ENCODE peak calls at places on chromosome 9, in seven cellular contexts. U is endodermal cell, Y is astrocyte of the spinal cord, T is transverse colon, F is brain microvascular endothelial cell, K is lower lobe of right lung, E is fibroblast of lung. B is an unnamed sample.

GRCh38 chr9:38103340-38103739 is 34.3 kb upstream of the SHB start:
- DNase-seq in U (no peak), Y (no peak), T (no peak), F (no peak), K (no peak), E (no peak), B (no peak)

GRCh38 chr9:30943446-30944232 is 1440.8 kb upstream of the ACO1 start:
- DNase-seq in U (no peak), Y (no peak), T (no peak), F (no peak), K (peak), E (no peak), B (no peak)

GRCh38 chr9:98850851-98851729 is 43.6 kb downstream of the GALNT12 start:
- DNase-seq in U (peak), Y (no peak), T (no peak), F (no peak), K (no peak), E (no peak), B (no peak)

GRCh38 chr9:70411141-70411929 is 3.1 kb downstream of the KLF9 start:
- DNase-seq in U (no peak), Y (peak), T (peak), F (peak), K (peak), E (peak), B (peak)

GRCh38 chr9:91222457-91222856 is 139.3 kb downstream of the AUH start:
- DNase-seq in U (no peak), Y (no peak), T (no peak), F (no peak), K (no peak), E (no peak), B (no peak)

GRCh38 chr9:70773579-70773978 is 347.8 kb downstream of the TRPM3 start:
- DNase-seq in U (no peak), Y (no peak), T (no peak), F (no peak), K (no peak), E (no peak), B (no peak)

GRCh38 chr9:27227192-27227591 is 69.8 kb downstream of the EQTN start:
- DNase-seq in U (no peak), Y (no peak), T (no peak), F (peak), K (no peak), E (no peak), B (no peak)

GRCh38 chr9:18707489-18708210 is 233.7 kb downstream of the ADAMTSL1 start:
- DNase-seq in U (no peak), Y (no peak), T (no peak), F (no peak), K (no peak), E (no peak), B (no peak)

GRCh38 chr9:89359018-89359417 is 40.7 kb downstream of the SECISBP2 start:
- DNase-seq in U (no peak), Y (peak), T (no peak), F (no peak), K (no peak), E (peak), B (no peak)

GRCh38 chr9:27542519-27542918 is 12.9 kb upstream of the MOB3B start:
- DNase-seq in U (no peak), Y (no peak), T (no peak), F (no peak), K (no peak), E (peak), B (no peak)

GRCh38 chr9:385818-386398 is 171.2 kb downstream of the DOCK8 start:
- DNase-seq in U (peak), Y (peak), T (peak), F (peak), K (no peak), E (peak), B (no peak)

GRCh38 chr9:135067091-135067710 is 20.3 kb upstream of the OLFM1 start:
- DNase-seq in U (peak), Y (no peak), T (no peak), F (no peak), K (peak), E (no peak), B (no peak)

GRCh38 chr9:110112792-110113191 is 95.2 kb downstream of the C9orf152 start:
- DNase-seq in U (no peak), Y (no peak), T (no peak), F (no peak), K (no peak), E (no peak), B (no peak)

GRCh38 chr9:88046542-88046941 is 72.2 kb upstream of the CDK20 start:
- DNase-seq in U (no peak), Y (no peak), T (no peak), F (no peak), K (no peak), E (no peak), B (no peak)

GRCh38 chr9:133783331-133783731 is 45.2 kb upstream of the SARDH start:
- DNase-seq in U (peak), Y (no peak), T (no peak), F (no peak), K (no peak), E (no peak), B (no peak)

GRCh38 chr9:93467062-93467416 is 13.7 kb upstream of the FAM120AOS start:
- DNase-seq in U (no peak), Y (no peak), T (no peak), F (no peak), K (no peak), E (peak), B (no peak)
- H3K4me3 ChIP-seq in U (no peak), Y (no peak), T (no peak), F (no peak), K (no peak), E (no peak), B (no peak)

DNA sequence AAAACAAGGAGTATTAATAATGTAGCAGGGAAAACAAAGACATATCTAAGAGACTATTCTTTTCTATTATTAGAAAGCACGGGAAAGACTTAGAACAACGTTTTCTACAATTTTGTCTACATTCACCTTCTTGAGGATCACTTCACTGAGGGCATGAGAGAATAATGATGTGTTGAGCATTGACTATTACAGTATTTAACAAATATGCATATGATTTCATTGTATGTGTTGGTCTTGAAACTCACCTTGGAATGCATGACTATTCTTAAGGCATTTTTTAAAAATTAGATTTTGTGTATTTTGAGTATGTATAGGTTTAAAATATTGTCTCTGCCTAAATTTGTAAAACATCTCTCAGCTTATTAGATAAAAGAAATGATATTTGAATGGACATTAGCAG is 1.2 kb downstream of the FSD1L start:
- DNase-seq in U (no peak), Y (peak), T (no peak), F (no peak), K (no peak), E (peak), B (no peak)
- H3K4me3 ChIP-seq in U (peak), Y (peak), T (peak), F (peak), K (peak), E (peak), B (peak)

GRCh38 chr9:23826120-23826629 is at the start of gene ELAVL2:
- DNase-seq in U (peak), Y (peak), T (peak), F (peak), K (peak), E (peak), B (peak)
- H3K4me3 ChIP-seq in U (peak), Y (peak), T (peak), F (peak), K (peak), E (peak), B (peak)

GRCh38 chr9:34522971-34523797 is at the start of gene ENHO:
- DNase-seq in U (peak), Y (peak), T (peak), F (peak), K (peak), E (peak), B (peak)
- H3K4me3 ChIP-seq in U (peak), Y (peak), T (peak), F (peak), K (peak), E (no peak), B (peak)

GRCh38 chr9:137295313-137296213 is 6.5 kb downstream of the NRARP start:
- DNase-seq in U (peak), Y (no peak), T (peak), F (no peak), K (no peak), E (no peak), B (no peak)
- H3K4me3 ChIP-seq in U (no peak), Y (no peak), T (peak), F (peak), K (peak), E (no peak), B (no peak)

GRCh38 chr9:108639736-108640135 is 216.1 kb downstream of the ACTL7B start:
- DNase-seq in U (no peak), Y (no peak), T (no peak), F (no peak), K (no peak), E (no peak), B (no peak)
- H3K4me3 ChIP-seq in U (no peak), Y (no peak), T (no peak), F (no peak), K (no peak), E (no peak), B (no peak)

DNA sequence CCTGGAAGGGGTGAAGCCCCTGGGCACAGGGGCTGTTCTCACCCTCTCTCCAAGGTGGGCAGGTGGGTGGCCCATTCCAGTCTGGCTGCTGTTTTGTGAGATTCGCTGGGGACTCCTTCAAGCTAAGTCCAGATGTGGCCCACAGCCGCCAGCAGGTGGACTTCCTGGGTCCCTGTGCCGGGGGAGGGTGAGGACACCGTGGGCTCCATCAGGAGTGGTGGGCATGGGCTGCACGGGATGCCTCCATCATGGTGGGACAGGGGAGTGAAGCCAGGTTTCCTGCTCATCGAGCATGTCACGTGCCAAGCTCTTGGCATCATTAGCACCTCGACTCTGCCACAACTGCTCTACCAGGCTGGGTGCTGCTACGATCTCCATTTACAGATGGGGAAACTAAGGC is 1.8 kb downstream of the NCS1 start:
- DNase-seq in U (no peak), Y (no peak), T (no peak), F (no peak), K (no peak), E (no peak), B (no peak)
- H3K4me3 ChIP-seq in U (peak), Y (peak), T (peak), F (peak), K (no peak), E (peak), B (peak)

GRCh38 chr9:85522459-85523092 is 219.2 kb downstream of the AGTPBP1 start:
- DNase-seq in U (peak), Y (peak), T (peak), F (peak), K (peak), E (peak), B (no peak)

GRCh38 chr9:85521331-85522197 is 220.2 kb downstream of the AGTPBP1 start:
- DNase-seq in U (no peak), Y (no peak), T (no peak), F (no peak), K (no peak), E (no peak), B (no peak)

GRCh38 chr9:85524531-85524930 is 217.2 kb downstream of the AGTPBP1 start:
- DNase-seq in U (no peak), Y (no peak), T (no peak), F (no peak), K (no peak), E (no peak), B (no peak)

GRCh38 chr9:85527331-85528015 is 214.3 kb downstream of the AGTPBP1 start:
- DNase-seq in U (no peak), Y (no peak), T (no peak), F (no peak), K (no peak), E (no peak), B (no peak)

DNA sequence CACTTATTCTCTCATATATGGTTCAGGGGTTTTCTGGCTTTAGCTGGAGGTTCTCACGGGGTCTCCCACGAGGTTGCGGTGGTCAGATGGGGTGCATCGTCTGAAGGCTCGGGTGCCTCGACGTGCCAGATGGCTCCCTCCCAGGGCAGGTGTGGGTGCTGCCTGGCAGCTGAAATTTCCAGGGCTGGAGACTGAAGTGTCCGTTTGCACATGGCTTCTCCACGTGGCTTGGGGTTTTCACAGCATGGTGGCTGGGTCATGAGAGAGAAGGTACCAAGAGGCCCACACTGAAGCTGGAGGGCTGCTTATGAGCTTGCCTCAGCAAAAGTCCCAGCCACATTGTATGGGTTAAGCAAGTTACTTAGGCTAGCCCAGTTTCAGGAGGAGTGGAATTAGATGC is 218.6 kb downstream of the AGTPBP1 start:
- DNase-seq in U (no peak), Y (no peak), T (no peak), F (no peak), K (no peak), E (no peak), B (no peak)
- H3K4me3 ChIP-seq in U (peak), Y (no peak), T (no peak), F (peak), K (peak), E (no peak), B (peak)

DNA sequence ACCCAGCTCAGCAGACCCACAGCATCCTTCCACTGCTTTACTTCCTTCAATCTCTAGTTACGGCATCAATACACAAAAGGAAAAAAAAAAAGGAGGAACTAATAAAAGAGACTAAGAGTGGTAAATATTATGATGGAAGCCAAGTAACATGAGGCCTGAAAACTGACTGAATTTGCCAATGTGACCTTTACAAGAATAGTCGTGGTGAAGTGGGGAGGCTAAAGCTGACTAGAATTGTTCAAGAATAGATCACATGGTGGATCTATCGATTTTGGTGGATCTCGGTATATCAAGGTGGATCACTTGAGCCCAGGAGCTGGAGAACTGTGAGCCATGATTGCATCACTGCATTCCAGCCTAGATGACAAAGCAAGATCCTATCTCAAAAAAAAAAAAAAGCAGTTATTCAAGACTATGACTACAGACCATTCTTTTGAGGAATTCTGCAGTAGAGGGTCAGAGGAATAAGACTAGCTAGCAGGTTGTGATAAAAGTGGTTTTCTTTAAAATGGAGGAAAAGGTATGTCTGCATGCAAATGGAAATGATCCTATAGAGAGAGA is 15.1 kb downstream of the ERMP1 start:
- DNase-seq in U (no peak), Y (peak), T (no peak), F (peak), K (no peak), E (peak), B (peak)
- H3K4me3 ChIP-seq in U (no peak), Y (no peak), T (no peak), F (no peak), K (no peak), E (no peak), B (no peak)

GRCh38 chr9:63859475-63860215 is 1425.4 kb downstream of the FOXD4L5 start:
- DNase-seq in U (no peak), Y (peak), T (no peak), F (no peak), K (peak), E (no peak), B (no peak)
- H3K4me3 ChIP-seq in U (no peak), Y (peak), T (no peak), F (peak), K (peak), E (no peak), B (peak)

B was measured in skeletal muscle cell.